ENCODE peak calls at places on chromosomes 3 and 15, in five cellular contexts. E, Z, T, X and B are unnamed samples. For H3K36me3, the result is how much of the 10 kb centered on the place peaks cover.

GRCh38 chr3:148717918-148718317 is 20.2 kb downstream of the AGTR1 start:
- DNase-seq in Z (no peak), E (no peak), X (no peak), T (no peak), B (no peak)

GRCh38 chr3:127652246-127652995 is 20.3 kb upstream of the ABTB1 start:
- DNase-seq in T (peak), Z (peak), E (peak), X (peak), B (peak)

GRCh38 chr15:37289109-37289765 is 188.9 kb upstream of the MEIS2 start:
- DNase-seq in T (no peak), Z (no peak), E (peak), X (peak), B (peak)

GRCh38 chr3:42442640-42443039 is 32.2 kb upstream of the LYZL4 start:
- DNase-seq in E (no peak), T (no peak), X (peak), Z (no peak), B (peak)

GRCh38 chr3:78734048-78734637 is 1033.7 kb downstream of the ROBO1 start:
- DNase-seq in Z (no peak), E (peak), T (no peak), X (no peak), B (no peak)

GRCh38 chr3:20194793-20195460 is 8.9 kb upstream of the SGO1 start:
- DNase-seq in X (no peak), E (no peak), T (no peak), Z (no peak), B (no peak)

GRCh38 chr3:125080077-125080476 is 24.3 kb upstream of the HEG1 start:
- DNase-seq in E (no peak), X (no peak), Z (no peak), T (no peak), B (no peak)

GRCh38 chr15:48427960-48428547 is 96.8 kb downstream of the DUT start:
- DNase-seq in E (no peak), T (no peak), X (no peak), Z (no peak), B (no peak)

GRCh38 chr15:66565141-66565595 is 630 bp downstream of the LCTL start:
- DNase-seq in X (peak), Z (no peak), E (no peak), T (no peak), B (no peak)

GRCh38 chr15:72271895-72272212 is 500 bp downstream of the PARP6 start:
- DNase-seq in E (peak), Z (no peak), X (peak), T (no peak), B (peak)

GRCh38 chr15:81024265-81024875 is 23.6 kb downstream of the TLNRD1 start:
- DNase-seq in E (no peak), T (no peak), Z (no peak), X (no peak), B (peak)

GRCh38 chr3:12286927-12287726 is 1.7 kb upstream of the PPARG start:
- DNase-seq in T (peak), Z (no peak), X (peak), E (no peak), B (peak)

GRCh38 chr15:40291088-40291574 is 8.3 kb upstream of the ANKRD63 start:
- DNase-seq in E (peak), T (peak), X (peak), Z (no peak), B (peak)

GRCh38 chr3:86830566-86830965 is 160.4 kb downstream of the VGLL3 start:
- DNase-seq in T (no peak), Z (no peak), E (no peak), X (no peak), B (no peak)

GRCh38 chr3:152203677-152204076 is 65.1 kb upstream of the MBNL1 start:
- DNase-seq in E (no peak), Z (no peak), T (no peak), X (no peak), B (no peak)
- H3K4me3 ChIP-seq in E (no peak), Z (peak), T (peak), X (no peak), B (no peak)

DNA sequence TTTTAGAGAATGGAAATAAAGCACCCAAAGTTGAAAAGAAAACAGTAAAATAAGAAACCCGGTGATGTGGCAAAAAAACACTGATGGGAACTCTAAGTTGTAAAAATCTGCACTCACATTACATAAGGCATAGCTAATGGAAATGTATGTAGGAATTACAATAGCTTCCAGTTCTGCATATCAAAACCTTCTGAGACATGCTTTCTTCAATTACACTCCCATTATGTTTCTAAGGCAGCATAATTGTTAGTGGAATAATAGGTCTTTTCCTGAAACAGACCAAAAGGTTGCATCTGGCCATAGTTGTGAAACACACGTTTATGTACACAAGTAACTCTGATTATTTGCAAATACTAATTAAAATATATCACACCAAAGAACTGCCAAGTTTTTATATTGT is 41.4 kb downstream of the SLC30A4 start:
- DNase-seq in Z (no peak), T (no peak), X (no peak), E (no peak), B (no peak)
- H3K36me3 ChIP-seq in Z (under half), T (under half), X (under half), E (under half), B (under half)

DNA sequence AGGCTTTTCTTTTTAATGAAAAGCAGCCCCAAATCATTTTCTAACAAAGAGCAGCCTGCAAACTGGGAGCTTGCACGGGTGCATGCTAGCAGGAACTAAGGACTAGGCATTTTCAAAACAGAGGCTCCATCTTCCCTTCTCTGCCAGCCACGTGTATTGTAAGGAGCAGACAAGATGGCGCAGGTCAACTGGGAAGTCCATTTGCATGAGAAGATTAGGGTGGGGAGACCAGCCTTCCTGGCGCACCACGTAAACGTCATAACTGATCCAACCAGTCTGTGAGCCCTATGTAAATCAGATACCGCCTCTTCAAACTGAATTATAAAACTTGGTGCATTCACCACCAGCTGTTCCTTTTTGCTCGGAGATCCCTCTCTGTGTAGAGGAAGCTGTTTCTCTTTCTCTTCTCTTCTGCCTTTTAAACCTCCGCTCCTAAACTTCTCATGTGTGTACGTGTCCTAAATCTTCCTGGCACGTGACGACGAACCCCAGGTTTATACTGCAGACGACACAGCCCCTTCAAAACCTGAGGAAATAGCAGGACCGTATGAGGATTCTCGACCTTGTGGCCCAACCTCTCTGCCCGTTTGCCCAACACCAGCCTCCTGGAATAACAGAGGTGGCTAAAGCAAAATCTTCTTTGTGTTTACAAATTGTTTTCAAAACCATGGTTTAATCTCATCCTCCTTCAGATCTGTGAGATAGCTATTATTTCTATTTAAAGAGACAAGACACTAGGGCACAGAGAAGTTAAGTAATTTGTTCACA is 26.4 kb upstream of the SLC30A4 start:
- DNase-seq in Z (no peak), E (no peak), X (no peak), T (no peak), B (no peak)
- H3K4me3 ChIP-seq in Z (no peak), E (no peak), X (no peak), T (no peak), B (no peak)

DNA sequence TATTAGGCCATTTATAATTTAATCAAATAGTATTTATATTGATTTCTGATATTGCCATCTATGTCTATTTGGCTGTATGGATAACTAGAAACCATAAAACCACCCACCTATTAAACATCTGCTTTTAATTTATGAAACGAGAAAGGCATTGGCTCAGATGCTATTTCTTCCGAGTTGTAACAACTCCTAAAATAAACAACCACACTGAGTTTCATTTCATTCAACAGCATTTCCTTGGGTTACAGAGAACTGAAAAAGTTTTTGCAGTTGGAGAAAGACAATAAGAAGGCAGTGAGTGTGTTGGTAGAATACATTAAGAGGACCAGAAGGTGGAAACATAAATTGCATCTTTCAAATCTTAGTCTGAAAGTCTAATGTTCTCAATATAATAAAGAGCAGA is 79.1 kb downstream of the AQR start:
- DNase-seq in E (no peak), X (no peak), Z (no peak), T (no peak), B (no peak)
- H3K36me3 ChIP-seq in E (under half), X (under half), Z (under half), T (under half), B (under half)

GRCh38 chr15:59169337-59169736 is 37.3 kb upstream of the LDHAL6B start:
- DNase-seq in Z (no peak), T (no peak), X (no peak), E (peak), B (no peak)
- H3K4me3 ChIP-seq in Z (no peak), T (no peak), X (no peak), E (no peak), B (no peak)